ENCODE peak calls at places on chromosomes 12 and 14, in eight cellular contexts. F is amygdala; K is K562; W is upper lobe of right lung; E is T-helper 2 cell treated with Interferon-gamma antibody and Interleukin-4, amounts not matched to agents 5 μg/mL and 100 μg/mL, for 36 hours; T is EL; Q is ovary; A is stimulated activated CD8-positive, alpha-beta memory T cell treated with anti-CD3 and anti-CD28 coated beads, Interleukin-4, amount 100 ng/mL, for 1 hour. B is an unnamed sample.

GRCh38 chr14:94381149-94382030 is 7.0 kb downstream of the SERPINA1 start:
- DNase-seq in T (no peak), E (no peak), A (no peak), F (no peak), W (no peak), K (no peak), Q (no peak), B (no peak)

GRCh38 chr14:96614528-96614927 is 112.3 kb downstream of the PAPOLA start:
- DNase-seq in K (no peak), T (no peak), E (no peak), A (no peak), W (no peak), Q (no peak), F (no peak), B (peak)

GRCh38 chr12:123634142-123634561 is 523 bp downstream of the GTF2H3 start:
- DNase-seq in A (no peak), F (no peak), T (no peak), E (no peak), Q (no peak), W (no peak), K (no peak), B (no peak)

GRCh38 chr12:1864867-1865266 is 44.5 kb downstream of the LRTM2 start:
- DNase-seq in W (no peak), F (no peak), E (no peak), Q (no peak), A (no peak), T (no peak), K (no peak), B (no peak)

GRCh38 chr14:105286759-105287144 is 14.0 kb downstream of the BRF1 start:
- DNase-seq in A (no peak), T (no peak), Q (no peak), F (no peak), E (no peak), K (no peak), W (no peak), B (no peak)

GRCh38 chr14:92690171-92691011 is 58.0 kb downstream of the LGMN start:
- DNase-seq in E (no peak), Q (no peak), F (no peak), K (peak), A (no peak), W (peak), T (peak), B (peak)

GRCh38 chr14:93946506-93947170 is 19.5 kb downstream of the FAM181A start:
- DNase-seq in A (no peak), E (no peak), T (peak), Q (no peak), F (no peak), W (no peak), K (no peak), B (no peak)

GRCh38 chr14:101723061-101723595 is 38.4 kb upstream of the PPP2R5C start:
- DNase-seq in E (no peak), W (no peak), Q (no peak), F (no peak), K (no peak), T (no peak), A (no peak), B (no peak)

GRCh38 chr14:94129758-94130414 is 482 bp upstream of the IFI27L2 start:
- DNase-seq in T (peak), K (peak), F (no peak), Q (peak), E (peak), W (no peak), A (no peak), B (peak)

GRCh38 chr12:82963961-82964360 is 277.3 kb downstream of the TMTC2 start:
- DNase-seq in A (no peak), T (no peak), Q (no peak), W (no peak), K (no peak), E (no peak), F (no peak), B (no peak)

GRCh38 chr14:50946234-50946935 is 2.1 kb upstream of the PYGL start:
- DNase-seq in F (no peak), E (no peak), K (no peak), T (no peak), A (no peak), W (no peak), Q (no peak), B (no peak)

GRCh38 chr12:48423200-48423599 is 49.2 kb upstream of the ANP32D start:
- DNase-seq in T (no peak), Q (no peak), W (no peak), F (no peak), E (no peak), K (no peak), A (no peak), B (no peak)

GRCh38 chr12:121259074-121259473 is 37.4 kb downstream of the CAMKK2 start:
- DNase-seq in T (no peak), W (no peak), F (no peak), Q (no peak), A (no peak), K (no peak), E (no peak), B (no peak)

B was measured in 8988T.